ENCODE peak calls at places on chromosomes 12 and 14, in eight cellular contexts. One of them, this sample, is unnamed.

GRCh38 chr14:22830329-22831010 is 783 bp downstream of the MRPL52 start:
- DNase-seq in ascending aorta: no peak
- DNase-seq in foreskin fibroblast: no peak
- DNase-seq in PC-9: no peak
- DNase-seq in HCT116: no peak
- DNase-seq in lower leg skin: no peak
- DNase-seq in GM12864: no peak
- DNase-seq in HL-60: no peak
- DNase-seq in this sample: no peak

GRCh38 chr12:23634344-23634743 is 315.1 kb downstream of the SOX5 start:
- DNase-seq in ascending aorta: no peak
- DNase-seq in foreskin fibroblast: no peak
- DNase-seq in PC-9: no peak
- DNase-seq in HCT116: no peak
- DNase-seq in lower leg skin: no peak
- DNase-seq in GM12864: no peak
- DNase-seq in HL-60: no peak
- DNase-seq in this sample: no peak

GRCh38 chr14:72523397-72524157 is 370.3 kb downstream of the DPF3 start:
- DNase-seq in ascending aorta: no peak
- DNase-seq in foreskin fibroblast: no peak
- DNase-seq in PC-9: no peak
- DNase-seq in HCT116: no peak
- DNase-seq in lower leg skin: no peak
- DNase-seq in GM12864: no peak
- DNase-seq in HL-60: no peak
- DNase-seq in this sample: no peak

GRCh38 chr14:49999216-49999761 is 106.4 kb downstream of the ARF6 start:
- DNase-seq in ascending aorta: peak
- DNase-seq in foreskin fibroblast: peak
- DNase-seq in PC-9: peak
- DNase-seq in HCT116: peak
- DNase-seq in lower leg skin: peak
- DNase-seq in GM12864: peak
- DNase-seq in HL-60: no peak
- DNase-seq in this sample: peak

GRCh38 chr12:46303039-46303666 is 34.3 kb upstream of the SLC38A1 start:
- DNase-seq in ascending aorta: no peak
- DNase-seq in foreskin fibroblast: peak
- DNase-seq in PC-9: no peak
- DNase-seq in HCT116: peak
- DNase-seq in lower leg skin: no peak
- DNase-seq in GM12864: peak
- DNase-seq in HL-60: peak
- DNase-seq in this sample: peak

GRCh38 chr14:91115986-91116385 is 2.1 kb downstream of the DGLUCY start:
- DNase-seq in ascending aorta: no peak
- DNase-seq in foreskin fibroblast: peak
- DNase-seq in PC-9: no peak
- DNase-seq in HCT116: no peak
- DNase-seq in lower leg skin: no peak
- DNase-seq in GM12864: no peak
- DNase-seq in HL-60: no peak
- DNase-seq in this sample: no peak

GRCh38 chr14:94278732-94279131 is 14.3 kb downstream of the SERPINA10 start:
- DNase-seq in ascending aorta: no peak
- DNase-seq in foreskin fibroblast: peak
- DNase-seq in PC-9: no peak
- DNase-seq in HCT116: no peak
- DNase-seq in lower leg skin: no peak
- DNase-seq in GM12864: no peak
- DNase-seq in HL-60: no peak
- DNase-seq in this sample: no peak

GRCh38 chr12:45535610-45536180 is 193.8 kb upstream of the ARID2 start:
- DNase-seq in ascending aorta: no peak
- DNase-seq in foreskin fibroblast: no peak
- DNase-seq in PC-9: no peak
- DNase-seq in HCT116: no peak
- DNase-seq in lower leg skin: no peak
- DNase-seq in GM12864: no peak
- DNase-seq in HL-60: no peak
- DNase-seq in this sample: no peak

GRCh38 chr12:27176765-27177164 is 67.3 kb upstream of the STK38L start:
- DNase-seq in ascending aorta: no peak
- DNase-seq in foreskin fibroblast: peak
- DNase-seq in PC-9: no peak
- DNase-seq in HCT116: no peak
- DNase-seq in lower leg skin: no peak
- DNase-seq in GM12864: no peak
- DNase-seq in HL-60: peak
- DNase-seq in this sample: no peak

GRCh38 chr14:105448706-105449111 is 25.9 kb upstream of the CRIP2 start:
- DNase-seq in ascending aorta: no peak
- DNase-seq in foreskin fibroblast: peak
- DNase-seq in PC-9: peak
- DNase-seq in HCT116: no peak
- DNase-seq in lower leg skin: no peak
- DNase-seq in GM12864: no peak
- DNase-seq in HL-60: no peak
- DNase-seq in this sample: peak

GRCh38 chr12:51827925-51828818 is 20.3 kb downstream of the FIGNL2 start:
- DNase-seq in ascending aorta: no peak
- DNase-seq in foreskin fibroblast: peak
- DNase-seq in PC-9: peak
- DNase-seq in HCT116: no peak
- DNase-seq in lower leg skin: no peak
- DNase-seq in GM12864: no peak
- DNase-seq in HL-60: no peak
- DNase-seq in this sample: peak

GRCh38 chr14:77991128-77991772 is 178.9 kb upstream of the NRXN3 start:
- DNase-seq in ascending aorta: no peak
- DNase-seq in foreskin fibroblast: no peak
- DNase-seq in PC-9: no peak
- DNase-seq in HCT116: no peak
- DNase-seq in lower leg skin: no peak
- DNase-seq in GM12864: no peak
- DNase-seq in HL-60: no peak
- DNase-seq in this sample: peak

GRCh38 chr14:72647782-72648181 is 246.1 kb downstream of the DPF3 start:
- DNase-seq in ascending aorta: no peak
- DNase-seq in foreskin fibroblast: no peak
- DNase-seq in PC-9: no peak
- DNase-seq in HCT116: no peak
- DNase-seq in lower leg skin: no peak
- DNase-seq in GM12864: no peak
- DNase-seq in HL-60: no peak
- DNase-seq in this sample: no peak

GRCh38 chr12:103504606-103505005 is 8.8 kb upstream of the C12orf42 start:
- DNase-seq in ascending aorta: no peak
- DNase-seq in foreskin fibroblast: no peak
- DNase-seq in PC-9: no peak
- DNase-seq in HCT116: no peak
- DNase-seq in lower leg skin: no peak
- DNase-seq in GM12864: no peak
- DNase-seq in HL-60: no peak
- DNase-seq in this sample: no peak

GRCh38 chr12:132178801-132179401 is 34.6 kb downstream of the NOC4L start:
- DNase-seq in ascending aorta: no peak
- DNase-seq in foreskin fibroblast: no peak
- DNase-seq in PC-9: peak
- DNase-seq in HCT116: no peak
- DNase-seq in lower leg skin: no peak
- DNase-seq in GM12864: no peak
- DNase-seq in HL-60: no peak
- DNase-seq in this sample: no peak

DNA sequence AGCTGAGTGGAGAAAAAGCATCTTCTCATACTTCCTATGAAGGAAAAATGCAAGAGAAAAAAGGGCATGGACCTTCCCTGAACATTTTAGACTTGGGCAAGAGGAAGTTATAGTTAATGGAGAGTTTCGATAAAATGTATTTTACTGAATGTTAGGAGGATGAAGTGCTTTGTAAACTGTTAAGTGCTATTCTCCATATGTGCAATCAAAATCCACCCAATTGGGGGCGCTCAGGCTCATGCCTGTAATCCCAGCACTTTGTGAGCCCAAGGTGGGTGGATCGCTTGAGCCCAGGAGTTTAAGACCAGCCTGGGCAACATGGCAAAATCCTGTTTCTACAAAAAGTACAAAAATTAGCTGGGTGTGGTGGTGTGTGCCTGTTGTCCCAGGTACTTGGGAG is 1.9 kb upstream of the CNPY2 start:
- DNase-seq in ascending aorta: no peak
- DNase-seq in foreskin fibroblast: no peak
- DNase-seq in PC-9: no peak
- DNase-seq in HCT116: no peak
- DNase-seq in lower leg skin: no peak
- DNase-seq in GM12864: no peak
- DNase-seq in HL-60: no peak
- DNase-seq in this sample: no peak
- TF ChIP-seq CTCF in ascending aorta: no peak
- TF ChIP-seq CTCF in foreskin fibroblast: no peak
- TF ChIP-seq CTCF in PC-9: no peak
- TF ChIP-seq CTCF in HCT116: no peak
- TF ChIP-seq CTCF in lower leg skin: no peak
- TF ChIP-seq CTCF in GM12864: no peak
- TF ChIP-seq CTCF in HL-60: no peak
- TF ChIP-seq CTCF in this sample: no peak

GRCh38 chr12:47396902-47397663 is 308.7 kb downstream of the RPAP3 start:
- DNase-seq in ascending aorta: no peak
- DNase-seq in foreskin fibroblast: no peak
- DNase-seq in PC-9: no peak
- DNase-seq in HCT116: no peak
- DNase-seq in lower leg skin: no peak
- DNase-seq in GM12864: no peak
- DNase-seq in HL-60: no peak
- DNase-seq in this sample: peak

GRCh38 chr12:47403681-47404080 is 302.1 kb downstream of the RPAP3 start:
- DNase-seq in ascending aorta: no peak
- DNase-seq in foreskin fibroblast: no peak
- DNase-seq in PC-9: no peak
- DNase-seq in HCT116: no peak
- DNase-seq in lower leg skin: no peak
- DNase-seq in GM12864: no peak
- DNase-seq in HL-60: no peak
- DNase-seq in this sample: no peak

GRCh38 chr12:47397664-47398281 is 308.1 kb downstream of the RPAP3 start:
- DNase-seq in ascending aorta: no peak
- DNase-seq in foreskin fibroblast: peak
- DNase-seq in PC-9: peak
- DNase-seq in HCT116: peak
- DNase-seq in lower leg skin: no peak
- DNase-seq in GM12864: no peak
- DNase-seq in HL-60: no peak
- DNase-seq in this sample: peak

GRCh38 chr12:47400251-47400650 is 305.6 kb downstream of the RPAP3 start:
- DNase-seq in ascending aorta: no peak
- DNase-seq in foreskin fibroblast: peak
- DNase-seq in PC-9: no peak
- DNase-seq in HCT116: no peak
- DNase-seq in lower leg skin: no peak
- DNase-seq in GM12864: no peak
- DNase-seq in HL-60: no peak
- DNase-seq in this sample: no peak
- H3K4me3 ChIP-seq in ascending aorta: no peak
- H3K4me3 ChIP-seq in foreskin fibroblast: no peak
- H3K4me3 ChIP-seq in PC-9: no peak
- H3K4me3 ChIP-seq in HCT116: no peak
- H3K4me3 ChIP-seq in lower leg skin: no peak
- H3K4me3 ChIP-seq in GM12864: no peak
- H3K4me3 ChIP-seq in HL-60: no peak
- H3K4me3 ChIP-seq in this sample: no peak

DNA sequence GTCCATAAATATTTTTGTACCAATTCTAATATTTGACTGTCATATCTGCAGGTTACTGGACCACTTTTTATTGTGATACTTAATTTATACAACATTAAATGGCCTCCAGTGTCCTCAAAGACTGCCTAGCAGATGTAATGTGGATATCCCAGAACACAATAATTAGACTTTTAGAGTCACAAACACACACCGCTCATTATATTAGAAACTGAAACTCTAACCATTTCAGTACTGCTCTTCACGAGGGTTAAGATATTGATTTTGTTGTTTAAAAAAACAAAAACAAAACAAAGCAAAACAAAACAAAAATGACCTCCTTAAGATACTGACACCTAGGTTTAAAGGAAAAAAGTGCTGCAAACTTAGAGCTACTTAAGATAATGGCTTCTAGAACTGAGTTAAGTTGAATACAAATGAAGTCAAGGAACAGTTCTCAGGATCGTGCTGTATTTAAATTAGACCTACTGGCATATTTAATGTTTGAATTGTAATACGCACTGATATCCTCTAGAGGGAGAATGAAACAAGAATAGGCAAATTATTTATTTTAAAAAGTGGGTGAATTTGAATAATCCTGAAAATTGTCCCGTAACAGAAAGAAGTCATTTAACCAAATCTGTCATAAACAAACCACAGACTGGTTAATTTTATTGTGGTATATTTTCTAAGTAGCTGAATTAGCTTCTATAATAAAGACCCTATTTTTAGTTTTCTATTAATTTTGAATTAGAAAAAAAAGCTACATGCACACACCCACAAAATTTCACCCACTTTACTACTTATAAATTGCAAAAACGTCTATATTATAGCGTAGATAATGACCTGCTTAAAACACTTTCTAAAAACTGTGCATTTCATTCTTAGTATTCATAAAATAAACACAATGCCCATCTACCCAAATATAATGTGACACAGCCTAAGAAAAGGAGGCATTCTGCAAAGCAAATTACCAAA is 395.2 kb upstream of the DCN start:
- DNase-seq in ascending aorta: no peak
- DNase-seq in foreskin fibroblast: peak
- DNase-seq in PC-9: no peak
- DNase-seq in HCT116: peak
- DNase-seq in lower leg skin: no peak
- DNase-seq in GM12864: no peak
- DNase-seq in HL-60: no peak
- DNase-seq in this sample: peak
- TF ChIP-seq CTCF in ascending aorta: peak
- TF ChIP-seq CTCF in foreskin fibroblast: peak
- TF ChIP-seq CTCF in PC-9: peak
- TF ChIP-seq CTCF in HCT116: peak
- TF ChIP-seq CTCF in lower leg skin: peak
- TF ChIP-seq CTCF in GM12864: peak
- TF ChIP-seq CTCF in HL-60: peak
- TF ChIP-seq CTCF in this sample: peak

DNA sequence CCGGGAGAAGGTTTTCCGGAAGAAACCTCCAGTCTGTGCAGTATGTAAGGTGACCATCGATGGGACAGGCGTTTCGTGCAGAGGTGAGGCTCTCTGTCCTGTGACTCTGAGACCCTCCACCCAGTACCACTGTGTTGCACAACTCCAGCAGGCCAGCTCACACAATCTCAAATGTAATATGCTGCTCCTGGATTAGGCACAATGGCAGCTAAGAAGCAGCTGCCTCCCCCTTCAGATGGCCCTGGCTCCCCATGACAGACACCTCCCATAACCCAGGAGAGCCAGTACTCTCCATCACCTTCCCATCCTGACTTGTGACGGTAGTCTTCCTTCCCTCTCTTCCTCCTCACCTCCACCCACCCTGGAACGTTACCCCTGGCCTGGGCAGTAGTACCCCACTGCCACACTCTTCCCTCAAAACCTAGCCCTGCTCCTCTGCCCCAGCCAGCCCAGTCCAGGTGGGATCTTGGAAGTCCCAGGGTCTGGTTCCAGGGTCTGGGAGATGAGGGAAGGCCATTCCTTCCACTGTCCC is 2.1 kb downstream of the TNS2 start:
- DNase-seq in ascending aorta: no peak
- DNase-seq in foreskin fibroblast: no peak
- DNase-seq in PC-9: no peak
- DNase-seq in HCT116: no peak
- DNase-seq in lower leg skin: no peak
- DNase-seq in GM12864: no peak
- DNase-seq in HL-60: no peak
- DNase-seq in this sample: no peak
- H3K4me3 ChIP-seq in ascending aorta: peak
- H3K4me3 ChIP-seq in foreskin fibroblast: peak
- H3K4me3 ChIP-seq in PC-9: no peak
- H3K4me3 ChIP-seq in HCT116: no peak
- H3K4me3 ChIP-seq in lower leg skin: no peak
- H3K4me3 ChIP-seq in GM12864: no peak
- H3K4me3 ChIP-seq in HL-60: no peak
- H3K4me3 ChIP-seq in this sample: no peak